ENCODE peak calls at places on chromosomes 13 and 19, in ten cellular contexts. X is RPMI8226, L is choroid plexus epithelial cell, J is omental fat pad, V is glutamatergic neuron, G is neuronal stem cell, D is brain microvascular endothelial cell, R is Kasumi-1, T is ascending aorta, E is fibroblast of mammary gland. M is an unnamed sample.

GRCh38 chr13:99766641-99767045 is 204.9 kb downstream of the ZIC5 start:
- DNase-seq in X (no peak), L (peak; percentile 23), J (no peak), V (no peak), G (no peak), D (peak; percentile 10), R (no peak), T (no peak), E (no peak), M (no peak)

GRCh38 chr19:35138305-35138799 is 272 bp upstream of the FXYD1 start:
- DNase-seq in X (no peak), L (no peak), J (no peak), V (no peak), G (no peak), D (no peak), R (no peak), T (no peak), E (no peak), M (no peak)

GRCh38 chr13:93244141-93244917 is 17.7 kb downstream of the GPC6 start:
- DNase-seq in X (peak; percentile 11), L (peak; percentile 75), J (no peak), V (no peak), G (no peak), D (peak; percentile 56), R (no peak), T (no peak), E (peak; percentile 65), M (peak; percentile 23)

GRCh38 chr19:32464279-32464678 is 58.7 kb downstream of the DPY19L3 start:
- DNase-seq in X (no peak), L (peak; percentile 50), J (no peak), V (no peak), G (no peak), D (no peak), R (peak; percentile 49), T (no peak), E (peak; percentile 18), M (no peak)

GRCh38 chr19:58356971-58357797 is 3.9 kb upstream of the A1BG start:
- DNase-seq in X (no peak), L (peak; percentile 46), J (no peak), V (no peak), G (no peak), D (peak; percentile 11), R (no peak), T (no peak), E (peak; percentile 26), M (no peak)

GRCh38 chr13:60356970-60357369 is 40.0 kb upstream of the TDRD3 start:
- DNase-seq in X (no peak), L (no peak), J (no peak), V (no peak), G (no peak), D (no peak), R (peak; percentile 27), T (no peak), E (no peak), M (no peak)

GRCh38 chr13:31538067-31539042 is 201.0 kb upstream of the RXFP2 start:
- DNase-seq in X (peak; percentile 14), L (peak; percentile 65), J (no peak), V (no peak), G (no peak), D (peak; percentile 82), R (peak; percentile 27), T (no peak), E (peak; percentile 68), M (peak; percentile 6)

GRCh38 chr19:18339703-18340102 is 695 bp upstream of the PGPEP1 start:
- DNase-seq in X (peak; percentile 54), L (peak; percentile 40), J (no peak), V (peak; percentile 19), G (no peak), D (no peak), R (peak; percentile 57), T (no peak), E (peak; percentile 21), M (no peak)

GRCh38 chr19:39599116-39599515 is 3.2 kb upstream of the LGALS13 start:
- DNase-seq in X (peak; percentile 41), L (peak; percentile 41), J (no peak), V (no peak), G (peak; percentile 53), D (peak; percentile 15), R (peak; percentile 1), T (no peak), E (peak; percentile 21), M (peak; percentile 3)

GRCh38 chr13:51726446-51727185 is 77.3 kb downstream of the DHRS12 start:
- DNase-seq in X (no peak), L (peak; percentile 79), J (no peak), V (no peak), G (no peak), D (no peak), R (no peak), T (no peak), E (peak; percentile 89), M (peak; percentile 43)

M was measured in NCI-H226.